ENCODE peak calls at places on chromosomes 4 and X, in six cellular contexts. One of them, this sample, is unnamed.

GRCh38 chr4:6250235-6250983 is 19.2 kb upstream of the WFS1 start:
- DNase-seq in psoas muscle: no peak
- DNase-seq in smooth muscle cell of the brain vasculature: peak
- DNase-seq in H4: peak
- DNase-seq in HFFc6: peak
- DNase-seq in GM04503: no peak
- DNase-seq in this sample: no peak

GRCh38 chr4:6177587-6178197 is 22.7 kb downstream of the JAKMIP1 start:
- DNase-seq in psoas muscle: no peak
- DNase-seq in smooth muscle cell of the brain vasculature: no peak
- DNase-seq in H4: peak
- DNase-seq in HFFc6: no peak
- DNase-seq in GM04503: no peak
- DNase-seq in this sample: no peak

GRCh38 chr4:23819041-23819511 is 70.8 kb downstream of the PPARGC1A start:
- DNase-seq in psoas muscle: no peak
- DNase-seq in smooth muscle cell of the brain vasculature: no peak
- DNase-seq in H4: no peak
- DNase-seq in HFFc6: no peak
- DNase-seq in GM04503: no peak
- DNase-seq in this sample: peak

GRCh38 chr4:88533088-88533790 is 9.7 kb upstream of the PYURF start:
- DNase-seq in psoas muscle: no peak
- DNase-seq in smooth muscle cell of the brain vasculature: no peak
- DNase-seq in H4: no peak
- DNase-seq in HFFc6: peak
- DNase-seq in GM04503: no peak
- DNase-seq in this sample: no peak

GRCh38 chr4:118012142-118012541 is 22.1 kb upstream of the NDST3 start:
- DNase-seq in psoas muscle: no peak
- DNase-seq in smooth muscle cell of the brain vasculature: no peak
- DNase-seq in H4: peak
- DNase-seq in HFFc6: no peak
- DNase-seq in GM04503: no peak
- DNase-seq in this sample: no peak

GRCh38 chr4:3250438-3250955 is 1.5 kb downstream of the MSANTD1 start:
- DNase-seq in psoas muscle: peak
- DNase-seq in smooth muscle cell of the brain vasculature: no peak
- DNase-seq in H4: no peak
- DNase-seq in HFFc6: no peak
- DNase-seq in GM04503: no peak
- DNase-seq in this sample: no peak

GRCh38 chr4:159229164-159229563 is 126.3 kb downstream of the RAPGEF2 start:
- DNase-seq in psoas muscle: no peak
- DNase-seq in smooth muscle cell of the brain vasculature: no peak
- DNase-seq in H4: peak
- DNase-seq in HFFc6: peak
- DNase-seq in GM04503: peak
- DNase-seq in this sample: no peak

GRCh38 chr4:184030764-184031163 is 125.7 kb downstream of the STOX2 start:
- DNase-seq in psoas muscle: no peak
- DNase-seq in smooth muscle cell of the brain vasculature: no peak
- DNase-seq in H4: no peak
- DNase-seq in HFFc6: no peak
- DNase-seq in GM04503: no peak
- DNase-seq in this sample: no peak

GRCh38 chrX:27987862-27988646 is 6.8 kb upstream of the DCAF8L1 start:
- DNase-seq in psoas muscle: no peak
- DNase-seq in smooth muscle cell of the brain vasculature: no peak
- DNase-seq in H4: no peak
- DNase-seq in HFFc6: no peak
- DNase-seq in GM04503: no peak
- DNase-seq in this sample: no peak

GRCh38 chr4:27819261-27819660 is 958.6 kb downstream of the STIM2 start:
- DNase-seq in psoas muscle: no peak
- DNase-seq in smooth muscle cell of the brain vasculature: no peak
- DNase-seq in H4: no peak
- DNase-seq in HFFc6: no peak
- DNase-seq in GM04503: no peak
- DNase-seq in this sample: no peak

GRCh38 chr4:182141046-182141445 is 102.2 kb upstream of the TENM3 start:
- DNase-seq in psoas muscle: peak
- DNase-seq in smooth muscle cell of the brain vasculature: no peak
- DNase-seq in H4: no peak
- DNase-seq in HFFc6: no peak
- DNase-seq in GM04503: no peak
- DNase-seq in this sample: no peak

GRCh38 chr4:55912249-55912648 is 36.5 kb upstream of the CEP135 start:
- DNase-seq in psoas muscle: no peak
- DNase-seq in smooth muscle cell of the brain vasculature: no peak
- DNase-seq in H4: no peak
- DNase-seq in HFFc6: no peak
- DNase-seq in GM04503: no peak
- DNase-seq in this sample: no peak

This sample was measured in right cardiac atrium.